ENCODE peak calls at places on chromosomes 16 and 17, in eight cellular contexts. W, J, K, T, U, Y, L and F are unnamed samples.

GRCh38 chr17:17847102-17847501 is 10.3 kb upstream of the SREBF1 start:
- DNase-seq in W (no peak), J (no peak), K (no peak), T (no peak), U (no peak), Y (no peak), L (no peak), F (no peak)

GRCh38 chr17:78272914-78273258 is 41.5 kb downstream of the TMEM235 start:
- DNase-seq in W (no peak), J (no peak), K (no peak), T (no peak), U (no peak), Y (no peak), L (peak), F (no peak)

GRCh38 chr17:45289316-45290268 is 27.2 kb downstream of the MAP3K14 start:
- DNase-seq in W (no peak), J (no peak), K (no peak), T (no peak), U (no peak), Y (no peak), L (no peak), F (peak)

GRCh38 chr16:46765050-46765449 is 16.9 kb upstream of the MYLK3 start:
- DNase-seq in W (no peak), J (no peak), K (no peak), T (no peak), U (no peak), Y (no peak), L (no peak), F (peak)

GRCh38 chr17:36602924-36603384 is 1.6 kb downstream of the MRM1 start:
- DNase-seq in W (peak), J (peak), K (peak), T (peak), U (peak), Y (peak), L (no peak), F (peak)

GRCh38 chr17:21193031-21193430 is 20.9 kb downstream of the TMEM11 start:
- DNase-seq in W (no peak), J (no peak), K (no peak), T (no peak), U (no peak), Y (no peak), L (no peak), F (no peak)

GRCh38 chr17:14297161-14297851 is 3.6 kb upstream of the HS3ST3B1 start:
- DNase-seq in W (peak), J (peak), K (no peak), T (peak), U (no peak), Y (peak), L (peak), F (peak)

GRCh38 chr17:62902573-62903229 is 63.3 kb upstream of the TANC2 start:
- DNase-seq in W (no peak), J (no peak), K (no peak), T (peak), U (no peak), Y (no peak), L (no peak), F (no peak)

GRCh38 chr17:73940511-73940910 is 263.0 kb upstream of the RPL38 start:
- DNase-seq in W (no peak), J (no peak), K (no peak), T (no peak), U (no peak), Y (no peak), L (no peak), F (peak)

GRCh38 chr17:3826191-3826590 is 19.9 kb downstream of the NCBP3 start:
- DNase-seq in W (no peak), J (no peak), K (no peak), T (no peak), U (no peak), Y (no peak), L (no peak), F (no peak)

GRCh38 chr16:69048328-69049120 is 56.9 kb upstream of the HAS3 start:
- DNase-seq in W (no peak), J (no peak), K (no peak), T (no peak), U (no peak), Y (no peak), L (no peak), F (no peak)

GRCh38 chr16:54366005-54366634 is 79.5 kb upstream of the IRX3 start:
- DNase-seq in W (no peak), J (no peak), K (no peak), T (no peak), U (no peak), Y (no peak), L (no peak), F (no peak)

GRCh38 chr17:72927146-72927545 is 165.3 kb downstream of the SLC39A11 start:
- DNase-seq in W (no peak), J (no peak), K (no peak), T (no peak), U (no peak), Y (no peak), L (no peak), F (no peak)

GRCh38 chr17:82941021-82942001 is 101.5 kb upstream of the ZNF750 start:
- DNase-seq in W (no peak), J (peak), K (no peak), T (no peak), U (no peak), Y (no peak), L (peak), F (no peak)

GRCh38 chr17:37650419-37651003 is 7.3 kb upstream of the DDX52 start:
- DNase-seq in W (peak), J (no peak), K (no peak), T (peak), U (no peak), Y (peak), L (no peak), F (peak)

GRCh38 chr16:53142823-53143568 is 88.2 kb downstream of the CHD9 start:
- DNase-seq in W (no peak), J (no peak), K (no peak), T (no peak), U (no peak), Y (no peak), L (no peak), F (no peak)

GRCh38 chr17:2705888-2706795 is 5.4 kb downstream of the CLUH start:
- DNase-seq in W (no peak), J (peak), K (no peak), T (no peak), U (no peak), Y (no peak), L (peak), F (peak)
- H3K4me3 ChIP-seq in W (no peak), J (no peak), K (no peak), T (no peak), U (no peak), Y (no peak), L (no peak), F (no peak)

GRCh38 chr17:76585649-76586593 is at the start of gene ST6GALNAC2:
- DNase-seq in W (peak), J (peak), K (peak), T (peak), U (no peak), Y (peak), L (peak), F (peak)

GRCh38 chr17:76586741-76587487 is 1.3 kb upstream of the ST6GALNAC2 start:
- DNase-seq in W (peak), J (no peak), K (no peak), T (no peak), U (no peak), Y (peak), L (no peak), F (peak)

GRCh38 chr17:76584427-76585047 is 1.1 kb downstream of the ST6GALNAC2 start:
- DNase-seq in W (peak), J (no peak), K (no peak), T (no peak), U (no peak), Y (peak), L (no peak), F (no peak)

GRCh38 chr17:76582660-76583059 is 3.0 kb downstream of the ST6GALNAC2 start:
- DNase-seq in W (no peak), J (no peak), K (no peak), T (no peak), U (no peak), Y (no peak), L (no peak), F (no peak)

GRCh38 chr17:76585048-76585648 is 512 bp downstream of the ST6GALNAC2 start:
- DNase-seq in W (peak), J (peak), K (no peak), T (no peak), U (no peak), Y (peak), L (peak), F (peak)
- H3K4me3 ChIP-seq in W (peak), J (peak), K (peak), T (peak), U (peak), Y (peak), L (peak), F (peak)

GRCh38 chr17:58492238-58493121 is 4.3 kb upstream of the HSF5 start:
- DNase-seq in W (no peak), J (no peak), K (no peak), T (no peak), U (no peak), Y (no peak), L (no peak), F (no peak)

GRCh38 chr17:58491510-58492045 is 3.4 kb upstream of the HSF5 start:
- DNase-seq in W (no peak), J (no peak), K (no peak), T (no peak), U (no peak), Y (no peak), L (no peak), F (no peak)

GRCh38 chr17:58484600-58484999 is 3.6 kb downstream of the HSF5 start:
- DNase-seq in W (no peak), J (no peak), K (no peak), T (no peak), U (no peak), Y (no peak), L (no peak), F (no peak)

GRCh38 chr17:58488428-58488890 is 251 bp upstream of the HSF5 start:
- DNase-seq in W (peak), J (no peak), K (no peak), T (no peak), U (no peak), Y (no peak), L (no peak), F (no peak)

GRCh38 chr17:58487589-58488427 is at the start of gene HSF5:
- DNase-seq in W (peak), J (peak), K (no peak), T (no peak), U (no peak), Y (no peak), L (peak), F (peak)
- H3K4me3 ChIP-seq in W (peak), J (peak), K (no peak), T (no peak), U (no peak), Y (no peak), L (no peak), F (no peak)

GRCh38 chr17:6657633-6658287 is 6.2 kb downstream of the C17orf100 start:
- DNase-seq in W (no peak), J (no peak), K (no peak), T (no peak), U (no peak), Y (no peak), L (no peak), F (no peak)
- H3K4me3 ChIP-seq in W (peak), J (peak), K (no peak), T (no peak), U (no peak), Y (no peak), L (no peak), F (peak)

GRCh38 chr17:1592751-1593629 is 30.4 kb upstream of the PITPNA start:
- DNase-seq in W (no peak), J (no peak), K (no peak), T (no peak), U (no peak), Y (no peak), L (no peak), F (peak)
- H3K4me3 ChIP-seq in W (no peak), J (no peak), K (no peak), T (no peak), U (no peak), Y (no peak), L (no peak), F (no peak)

DNA sequence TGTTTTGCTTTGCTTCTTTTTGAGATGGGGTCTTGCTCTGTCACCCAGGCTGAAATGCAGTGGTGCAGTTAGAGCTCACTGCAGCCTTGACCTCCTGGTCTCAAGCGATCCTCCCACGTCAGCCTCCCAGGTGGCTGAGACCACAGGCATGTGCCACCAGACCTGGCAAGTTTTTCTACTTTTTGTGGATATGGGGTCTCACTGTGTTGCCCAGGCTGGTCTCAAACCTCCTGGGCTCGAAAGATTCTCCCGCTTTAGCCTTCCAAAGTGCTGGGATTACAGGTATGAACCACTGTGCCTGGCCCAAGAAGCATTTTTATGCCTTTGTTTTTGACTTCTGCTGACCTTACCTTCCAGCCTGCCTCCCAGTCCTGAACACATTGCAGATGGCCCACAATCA is 10.1 kb downstream of the DNAAF1 start:
- DNase-seq in W (no peak), J (no peak), K (no peak), T (no peak), U (no peak), Y (no peak), L (no peak), F (no peak)
- H3K4me3 ChIP-seq in W (no peak), J (no peak), K (no peak), T (no peak), U (no peak), Y (no peak), L (no peak), F (no peak)

GRCh38 chr17:16491131-16491702 is 776 bp downstream of the LRRC75A start:
- DNase-seq in W (peak), J (no peak), K (no peak), T (peak), U (no peak), Y (no peak), L (no peak), F (peak)
- H3K4me3 ChIP-seq in W (peak), J (peak), K (peak), T (peak), U (peak), Y (no peak), L (peak), F (peak)

DNA sequence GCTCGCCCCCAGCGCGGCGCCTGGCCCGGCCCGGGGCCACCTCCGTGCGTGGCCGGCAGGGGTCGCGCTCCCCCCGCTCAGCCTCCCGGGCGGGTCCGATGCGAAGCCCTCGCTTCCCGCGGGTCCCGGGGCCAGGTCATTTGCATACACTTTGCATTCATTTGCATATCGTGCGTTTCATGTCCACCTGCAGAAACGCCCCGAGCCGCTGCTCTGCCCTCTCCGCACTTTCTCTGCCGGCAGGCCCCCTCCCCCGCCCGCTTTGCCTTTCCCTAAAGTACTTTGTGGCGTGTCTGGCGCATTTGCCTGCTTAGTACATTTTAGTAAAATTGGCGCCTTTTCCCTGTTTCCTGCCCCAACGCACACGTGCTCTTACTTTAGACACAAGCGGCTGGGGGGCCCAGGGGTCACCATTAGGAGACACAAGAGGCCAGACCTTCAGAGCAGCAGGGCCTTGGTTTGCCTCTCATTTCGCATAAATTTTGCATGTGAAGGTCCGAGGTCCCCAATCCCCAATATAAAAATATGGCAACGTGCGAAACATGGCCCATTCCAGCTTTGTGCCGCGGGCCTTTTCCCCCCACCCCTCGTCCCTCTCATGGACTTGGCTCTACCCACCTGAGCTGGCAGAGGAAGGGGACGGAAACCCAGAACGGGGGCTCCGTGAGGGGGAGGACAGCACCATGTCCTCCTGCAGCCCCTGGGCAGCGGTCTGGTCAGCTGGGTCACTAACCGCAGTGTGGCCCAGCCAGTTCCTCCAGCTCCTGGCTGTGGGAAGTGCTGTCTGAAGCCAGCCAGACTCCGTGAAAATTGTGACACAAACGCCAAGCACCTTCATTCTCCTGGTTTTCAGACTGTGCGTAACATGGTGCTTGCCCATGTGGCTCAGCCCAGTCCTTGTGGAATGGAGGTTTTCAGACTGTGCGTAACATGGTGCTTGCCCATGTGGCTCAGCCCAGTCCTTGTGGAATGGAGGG is 34.8 kb downstream of the CBFA2T3 start:
- DNase-seq in W (peak), J (peak), K (no peak), T (peak), U (no peak), Y (peak), L (no peak), F (peak)
- H3K4me3 ChIP-seq in W (peak), J (peak), K (peak), T (no peak), U (peak), Y (no peak), L (no peak), F (no peak)

GRCh38 chr17:53818271-53818670 is 4.5 kb upstream of the KIF2B start:
- DNase-seq in W (no peak), J (no peak), K (no peak), T (no peak), U (no peak), Y (no peak), L (no peak), F (no peak)
- H3K4me3 ChIP-seq in W (no peak), J (no peak), K (no peak), T (no peak), U (no peak), Y (no peak), L (no peak), F (no peak)